ENCODE peak calls at places on chromosomes 16 and 17, in four cellular contexts. Q, L, A and X are unnamed samples.

GRCh38 chr17:74898376-74898946 is 5.0 kb upstream of the FADS6 start:
- DNase-seq in Q (no peak), L (no peak), A (no peak), X (no peak)

GRCh38 chr16:89602273-89602951 is 11.0 kb upstream of the DPEP1 start:
- DNase-seq in L (peak; percentile 72), Q (peak; percentile 90), A (peak; percentile 88), X (no peak)

GRCh38 chr16:71927383-71927782 is 32.1 kb downstream of the IST1 start:
- DNase-seq in A (no peak), L (no peak), Q (peak; percentile 92), X (peak; percentile 44)

GRCh38 chr16:6209355-6209930 is 1111.8 kb upstream of the EEF2KMT start:
- DNase-seq in L (no peak), Q (no peak), A (no peak), X (no peak)

GRCh38 chr16:56357765-56358322 is 67.5 kb downstream of the AMFR start:
- DNase-seq in L (no peak), A (peak; percentile 25), Q (peak; percentile 44), X (peak; percentile 24)

GRCh38 chr17:260031-260791 is 78.8 kb upstream of the DOC2B start:
- DNase-seq in Q (no peak), A (no peak), L (peak; percentile 35), X (peak; percentile 19)

GRCh38 chr16:81973737-81974136 is 37.5 kb downstream of the SDR42E1 start:
- DNase-seq in L (no peak), A (no peak), Q (no peak), X (no peak)

GRCh38 chr17:60887607-60888028 is 210.0 kb downstream of the BCAS3 start:
- DNase-seq in L (no peak), Q (no peak), A (no peak), X (no peak)

GRCh38 chr17:14201595-14201994 is 35.1 kb downstream of the CDRT15 start:
- DNase-seq in Q (peak; percentile 5), L (peak; percentile 72), A (no peak), X (no peak)

GRCh38 chr17:51435171-51435552 is 174.8 kb downstream of the UTP18 start:
- DNase-seq in L (no peak), A (no peak), Q (no peak), X (no peak)

GRCh38 chr17:31321481-31321880 is at the start of gene EVI2A:
- DNase-seq in L (peak; percentile 86), Q (peak; percentile 90), A (peak; percentile 3), X (no peak)

GRCh38 chr17:78394209-78394608 is 15.8 kb downstream of the PGS1 start:
- DNase-seq in Q (no peak), A (no peak), L (no peak), X (no peak)

GRCh38 chr17:13721705-13722104 is 120.0 kb upstream of the HS3ST3A1 start:
- DNase-seq in A (no peak), Q (no peak), L (no peak), X (no peak)

GRCh38 chr16:3645108-3645503 is 9.4 kb upstream of the DNASE1 start:
- DNase-seq in A (no peak), L (no peak), Q (no peak), X (no peak)

GRCh38 chr16:56257666-56258359 is 66.5 kb downstream of the GNAO1 start:
- DNase-seq in L (no peak), Q (no peak), A (no peak), X (no peak)

DNA sequence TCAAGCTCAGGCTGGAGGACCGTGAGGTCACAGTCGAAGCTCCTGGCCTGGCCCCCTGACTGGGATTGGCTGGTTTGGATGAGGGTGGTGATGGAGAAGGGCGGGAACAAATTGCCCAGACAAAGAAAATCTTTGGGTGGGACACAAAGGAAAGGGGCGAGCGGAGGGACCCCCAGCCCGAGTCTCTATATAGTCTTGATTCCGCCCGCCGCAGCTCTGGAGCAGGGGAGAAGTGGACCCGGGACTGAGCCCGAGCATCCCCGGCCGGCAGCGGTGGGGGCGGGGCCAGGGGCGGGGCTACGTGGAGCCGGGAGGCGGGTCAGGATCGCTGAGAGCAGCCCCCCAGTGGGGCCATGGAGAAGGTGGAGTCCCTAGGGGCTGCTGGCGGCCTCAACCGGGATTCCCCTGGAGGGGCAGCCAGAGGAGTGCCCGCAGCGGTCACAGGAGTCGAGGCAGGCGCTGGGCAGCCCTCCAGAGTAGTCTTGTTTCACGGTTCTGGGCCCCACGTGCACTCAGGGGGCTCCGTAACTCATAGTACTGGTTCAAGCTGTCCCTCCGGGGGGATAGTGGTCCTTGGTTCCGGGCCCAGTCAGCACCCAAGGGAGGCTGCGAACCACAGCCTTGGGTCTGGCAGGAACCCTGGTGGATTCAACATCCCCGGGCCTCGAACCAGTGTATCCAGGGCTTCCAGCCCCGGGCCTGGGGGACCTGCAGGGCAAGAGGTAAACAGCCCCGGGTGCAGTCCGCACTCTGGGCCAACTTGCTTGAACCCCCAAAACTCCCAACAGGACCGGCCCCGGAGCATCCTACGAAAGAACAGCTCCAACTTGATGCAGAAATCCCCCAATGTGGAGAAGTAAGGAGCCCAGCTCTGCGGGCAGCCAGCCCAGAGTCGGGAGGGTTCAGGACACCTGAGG is 1.2 kb upstream of the NEURL4 start:
- DNase-seq in A (peak; percentile 92), L (peak; percentile 84), Q (peak; percentile 82), X (peak; percentile 73)
- H3K4me3 ChIP-seq in A (peak overlapping the region; percentile 94), L (peak overlapping the region; percentile 79), Q (peak overlapping the region; percentile 90), X (peak overlapping the region; percentile 89)

GRCh38 chr16:57620316-57621231 is 7.9 kb upstream of the ADGRG1 start:
- DNase-seq in L (peak; percentile 45), Q (no peak), A (no peak), X (peak; percentile 88)

GRCh38 chr16:57618306-57619132 is 9.9 kb upstream of the ADGRG1 start:
- DNase-seq in Q (peak; percentile 20), L (peak; percentile 16), A (no peak), X (peak; percentile 64)

GRCh38 chr16:57619606-57620315 is 8.7 kb upstream of the ADGRG1 start:
- DNase-seq in A (no peak), Q (no peak), L (peak; percentile 26), X (peak; percentile 85)

GRCh38 chr16:57617604-57618111 is 10.8 kb upstream of the ADGRG1 start:
- DNase-seq in L (peak; percentile 46), Q (no peak), A (no peak), X (peak; percentile 20)

DNA sequence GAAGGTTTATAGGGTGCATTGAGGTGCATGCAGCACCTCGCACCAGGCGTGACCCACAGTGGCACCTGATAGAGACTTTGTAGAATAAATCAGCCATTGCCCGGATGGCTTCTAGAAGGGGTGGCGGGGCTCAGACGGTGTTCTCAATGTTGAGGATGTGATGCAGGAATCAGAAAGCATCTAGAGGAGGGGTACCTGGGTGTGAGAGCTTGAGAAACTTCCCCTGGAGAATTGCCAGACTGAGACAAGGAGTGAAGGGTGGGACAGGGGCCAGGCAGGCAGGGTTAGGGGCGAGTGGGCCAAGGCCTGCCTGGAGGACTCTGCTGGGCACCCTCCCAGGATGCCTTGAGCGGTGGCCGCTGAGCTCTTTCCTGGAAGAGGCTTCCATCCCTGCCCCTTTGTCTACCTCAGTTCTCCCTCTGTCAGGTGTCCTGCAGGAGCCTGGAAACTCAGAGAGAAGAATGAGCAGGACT is 9.3 kb upstream of the ADGRG1 start:
- DNase-seq in L (peak; percentile 30), A (no peak), Q (no peak), X (peak; percentile 22)
- H3K4me3 ChIP-seq in L (no peak overlapping the region), A (no peak overlapping the region), Q (no peak overlapping the region), X (no peak overlapping the region)

GRCh38 chr17:36942031-36942599 is 4.8 kb downstream of the LHX1 start:
- DNase-seq in Q (no peak), A (peak; percentile 62), L (no peak), X (no peak)
- H3K4me3 ChIP-seq in Q (no peak overlapping the region), A (peak overlapping the region; percentile 37), L (no peak overlapping the region), X (peak overlapping the region; percentile 40)

GRCh38 chr17:79610151-79610645 is 653 bp downstream of the RBFOX3 start:
- DNase-seq in L (no peak), Q (no peak), A (no peak), X (no peak)
- H3K4me3 ChIP-seq in L (no peak overlapping the region), Q (no peak overlapping the region), A (peak overlapping the region; percentile 44), X (peak overlapping the region; percentile 31)

DNA sequence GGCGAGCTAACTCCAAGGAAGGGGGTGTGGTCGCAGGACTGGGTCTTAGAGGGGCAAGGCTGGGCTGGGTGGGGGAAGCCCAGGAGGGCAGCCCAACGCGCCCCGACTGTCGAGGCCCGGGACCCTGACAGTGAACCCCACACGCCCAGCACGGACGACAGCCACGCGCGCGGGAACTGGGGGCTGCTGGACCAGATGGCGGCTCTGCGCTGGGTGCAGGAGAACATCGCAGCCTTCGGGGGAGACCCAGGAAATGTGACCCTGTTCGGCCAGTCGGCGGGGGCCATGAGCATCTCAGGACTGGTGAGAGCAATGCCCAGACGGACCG is 12.7 kb downstream of the CES4A start:
- DNase-seq in Q (no peak), L (no peak), A (no peak), X (no peak)
- H3K4me3 ChIP-seq in Q (peak overlapping the region; percentile 43), L (no peak overlapping the region), A (peak overlapping the region; percentile 70), X (peak overlapping the region; percentile 67)